ENCODE peak calls at places on chromosome 18, in four cellular contexts. One of them, this sample, is unnamed.

GRCh38 chr18:286515-287310 is 18.9 kb upstream of the THOC1 start:
- DNase-seq in gastrocnemius medialis: no peak
- DNase-seq in H1: no peak
- DNase-seq in adrenal gland: no peak
- DNase-seq in this sample: no peak

GRCh38 chr18:54950221-54950620 is 9.0 kb downstream of the CCDC68 start:
- DNase-seq in gastrocnemius medialis: no peak
- DNase-seq in H1: no peak
- DNase-seq in adrenal gland: no peak
- DNase-seq in this sample: no peak

GRCh38 chr18:80108122-80108536 is 933 bp upstream of the ADNP2 start:
- DNase-seq in gastrocnemius medialis: no peak
- DNase-seq in H1: no peak
- DNase-seq in adrenal gland: peak; percentile 22
- DNase-seq in this sample: peak; percentile 28

GRCh38 chr18:8803063-8803795 is 97.9 kb downstream of the MTCL1 start:
- DNase-seq in gastrocnemius medialis: no peak
- DNase-seq in H1: no peak
- DNase-seq in adrenal gland: no peak
- DNase-seq in this sample: no peak

GRCh38 chr18:77218642-77219041 is 31.0 kb upstream of the GALR1 start:
- DNase-seq in gastrocnemius medialis: no peak
- DNase-seq in H1: no peak
- DNase-seq in adrenal gland: no peak
- DNase-seq in this sample: no peak

GRCh38 chr18:76822510-76823165 is at the start of gene ZNF236:
- DNase-seq in gastrocnemius medialis: peak; percentile 60
- DNase-seq in H1: no peak
- DNase-seq in adrenal gland: peak; percentile 76
- DNase-seq in this sample: peak; percentile 79

GRCh38 chr18:9951022-9951859 is 37.4 kb downstream of the VAPA start:
- DNase-seq in gastrocnemius medialis: no peak
- DNase-seq in H1: no peak
- DNase-seq in adrenal gland: no peak
- DNase-seq in this sample: no peak

GRCh38 chr18:52992041-52992440 is 652.0 kb downstream of the DCC start:
- DNase-seq in gastrocnemius medialis: no peak
- DNase-seq in H1: no peak
- DNase-seq in adrenal gland: no peak
- DNase-seq in this sample: no peak

GRCh38 chr18:55265916-55266488 is 306.7 kb upstream of the CCDC68 start:
- DNase-seq in gastrocnemius medialis: no peak
- DNase-seq in H1: no peak
- DNase-seq in adrenal gland: no peak
- DNase-seq in this sample: no peak

GRCh38 chr18:9838144-9838877 is 47.5 kb upstream of the TXNDC2 start:
- DNase-seq in gastrocnemius medialis: no peak
- DNase-seq in H1: peak; percentile 33
- DNase-seq in adrenal gland: no peak
- DNase-seq in this sample: no peak

GRCh38 chr18:45218436-45218835 is 396.8 kb upstream of the SLC14A2 start:
- DNase-seq in gastrocnemius medialis: no peak
- DNase-seq in H1: no peak
- DNase-seq in adrenal gland: no peak
- DNase-seq in this sample: no peak

GRCh38 chr18:45207328-45207727 is 407.9 kb upstream of the SLC14A2 start:
- DNase-seq in gastrocnemius medialis: no peak
- DNase-seq in H1: no peak
- DNase-seq in adrenal gland: no peak
- DNase-seq in this sample: no peak

GRCh38 chr18:45208164-45208563 is 407.1 kb upstream of the SLC14A2 start:
- DNase-seq in gastrocnemius medialis: no peak
- DNase-seq in H1: no peak
- DNase-seq in adrenal gland: no peak
- DNase-seq in this sample: no peak

GRCh38 chr18:45212186-45213039 is 402.9 kb upstream of the SLC14A2 start:
- DNase-seq in gastrocnemius medialis: peak; percentile 82
- DNase-seq in H1: peak; percentile 61
- DNase-seq in adrenal gland: peak; percentile 71
- DNase-seq in this sample: peak; percentile 75

DNA sequence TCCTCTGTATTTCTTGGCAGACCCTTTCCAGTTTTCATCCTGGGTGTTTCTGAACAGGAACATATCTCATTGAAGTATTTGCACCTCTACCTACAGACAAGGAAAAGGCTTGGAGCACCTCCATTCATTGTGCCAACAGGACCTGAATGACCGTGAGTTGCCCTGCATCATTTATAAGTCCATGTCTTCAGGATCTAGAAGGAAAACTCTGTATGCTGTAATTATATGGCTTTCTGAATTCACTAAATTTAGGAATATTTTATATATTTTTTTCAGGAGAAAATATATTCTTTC is 402.3 kb upstream of the SLC14A2 start:
- DNase-seq in gastrocnemius medialis: no peak
- DNase-seq in H1: no peak
- DNase-seq in adrenal gland: no peak
- DNase-seq in this sample: no peak
- TF ChIP-seq CTCF in gastrocnemius medialis: peak; percentile 0
- TF ChIP-seq CTCF in H1: no peak
- TF ChIP-seq CTCF in adrenal gland: no peak
- TF ChIP-seq CTCF in this sample: no peak

GRCh38 chr18:48157956-48158355 is 227.5 kb upstream of the SMAD2 start:
- DNase-seq in gastrocnemius medialis: no peak
- DNase-seq in H1: no peak
- DNase-seq in adrenal gland: no peak
- DNase-seq in this sample: peak; percentile 4
- TF ChIP-seq POLR2A in gastrocnemius medialis: no peak
- TF ChIP-seq POLR2A in H1: no peak
- TF ChIP-seq POLR2A in adrenal gland: no peak
- TF ChIP-seq POLR2A in this sample: no peak

GRCh38 chr18:36376361-36376760 is 78.8 kb downstream of the FHOD3 start:
- DNase-seq in gastrocnemius medialis: no peak
- DNase-seq in H1: no peak
- DNase-seq in adrenal gland: no peak
- DNase-seq in this sample: no peak

GRCh38 chr18:36377626-36378025 is 80.1 kb downstream of the FHOD3 start:
- DNase-seq in gastrocnemius medialis: no peak
- DNase-seq in H1: no peak
- DNase-seq in adrenal gland: no peak
- DNase-seq in this sample: no peak

GRCh38 chr18:36372902-36373301 is 75.4 kb downstream of the FHOD3 start:
- DNase-seq in gastrocnemius medialis: peak; percentile 45
- DNase-seq in H1: no peak
- DNase-seq in adrenal gland: no peak
- DNase-seq in this sample: no peak

GRCh38 chr18:36375118-36375517 is 77.6 kb downstream of the FHOD3 start:
- DNase-seq in gastrocnemius medialis: no peak
- DNase-seq in H1: no peak
- DNase-seq in adrenal gland: no peak
- DNase-seq in this sample: no peak

GRCh38 chr18:36374262-36374661 is 76.7 kb downstream of the FHOD3 start:
- DNase-seq in gastrocnemius medialis: no peak
- DNase-seq in H1: no peak
- DNase-seq in adrenal gland: no peak
- DNase-seq in this sample: no peak
- H3K4me3 ChIP-seq in gastrocnemius medialis: no peak overlapping the region
- H3K4me3 ChIP-seq in H1: no peak overlapping the region
- H3K4me3 ChIP-seq in adrenal gland: no peak overlapping the region
- H3K4me3 ChIP-seq in this sample: no peak overlapping the region

DNA sequence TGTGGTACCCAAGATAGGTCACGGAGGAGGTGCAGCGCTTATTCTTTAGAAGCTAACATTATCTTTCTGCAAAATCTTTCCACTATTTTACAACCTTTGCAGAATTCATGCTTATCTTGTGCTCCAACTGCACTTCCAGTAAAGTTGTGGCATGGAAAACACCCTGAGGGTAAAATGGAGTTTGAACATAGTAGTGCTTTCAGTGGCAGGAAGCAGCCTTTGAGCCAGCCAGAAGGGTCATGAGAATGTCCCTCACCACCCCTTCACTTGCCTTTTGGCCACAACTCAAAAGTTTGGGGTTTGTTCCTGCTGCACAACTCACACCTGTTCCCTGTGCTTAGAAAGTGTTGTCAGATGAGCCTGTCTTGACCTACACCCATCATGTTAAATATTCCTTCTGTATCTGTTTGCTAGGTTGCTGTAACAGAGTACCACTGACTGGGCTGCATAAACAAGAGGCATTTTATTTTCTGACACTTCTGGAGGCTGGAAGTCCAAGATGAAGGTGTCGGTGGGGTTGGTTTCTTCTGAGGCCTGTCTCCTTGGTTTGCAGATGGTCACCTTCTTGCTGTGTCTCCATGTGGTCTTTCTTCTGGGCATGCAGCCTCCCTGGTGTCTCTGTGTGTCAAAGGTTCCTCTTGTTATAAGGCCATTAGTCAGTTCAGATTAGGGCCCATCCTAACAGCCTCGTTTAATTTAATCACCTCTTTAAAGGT is 194.1 kb downstream of the SMAD7 start:
- DNase-seq in gastrocnemius medialis: no peak
- DNase-seq in H1: no peak
- DNase-seq in adrenal gland: no peak
- DNase-seq in this sample: no peak
- TF ChIP-seq CTCF in gastrocnemius medialis: no peak
- TF ChIP-seq CTCF in H1: no peak
- TF ChIP-seq CTCF in adrenal gland: no peak
- TF ChIP-seq CTCF in this sample: no peak

This sample was measured in ovary.